ENCODE peak calls at places on chromosomes 5 and 9, in nine cellular contexts. N is T-helper 1 cell, P is LHCN-M2, B is DMS79, F is kidney glomerular epithelial cell, Q is left colon, U is adipocyte, S is SIG-M5, T is GM12892. V is an unnamed sample.

GRCh38 chr9:124420991-124421543 is 5.8 kb upstream of the PSMB7 start:
- DNase-seq in T (no peak), N (no peak), Q (no peak), B (peak; percentile 91), P (peak; percentile 41), F (no peak), U (no peak), S (no peak), V (no peak)

GRCh38 chr5:169909945-169910344 is 70.3 kb downstream of the INSYN2B start:
- DNase-seq in N (no peak), B (no peak), F (no peak), T (no peak), S (no peak), Q (no peak), U (no peak), P (no peak), V (no peak)

GRCh38 chr9:34496149-34496712 is 26.6 kb downstream of the ENHO start:
- DNase-seq in S (no peak), N (no peak), B (no peak), P (peak; percentile 19), T (no peak), U (no peak), F (no peak), Q (no peak), V (peak; percentile 42)

GRCh38 chr9:13213337-13213736 is 66.2 kb downstream of the MPDZ start:
- DNase-seq in S (no peak), T (no peak), Q (no peak), N (no peak), B (no peak), U (peak; percentile 56), F (no peak), P (peak; percentile 29), V (no peak)

GRCh38 chr5:32190094-32190493 is 16.0 kb upstream of the GOLPH3 start:
- DNase-seq in S (no peak), F (no peak), T (no peak), P (no peak), N (no peak), B (no peak), Q (no peak), U (peak; percentile 66), V (no peak)

GRCh38 chr5:6597557-6597956 is 35.3 kb downstream of the NSUN2 start:
- DNase-seq in P (no peak), S (no peak), T (no peak), Q (no peak), F (no peak), U (no peak), B (no peak), N (no peak), V (no peak)

GRCh38 chr5:173858025-173858674 is 30.0 kb upstream of the CPEB4 start:
- DNase-seq in F (no peak), Q (no peak), T (no peak), U (no peak), N (no peak), P (no peak), B (no peak), S (no peak), V (no peak)

GRCh38 chr5:181220178-181220515 is 2.9 kb upstream of the TRIM41 start:
- DNase-seq in S (no peak), B (no peak), T (no peak), F (no peak), P (no peak), N (no peak), U (no peak), Q (no peak), V (no peak)

GRCh38 chr5:81021486-81021885 is 61.3 kb downstream of the RASGRF2 start:
- DNase-seq in U (no peak), S (no peak), P (peak; percentile 12), F (peak; percentile 55), Q (no peak), B (no peak), T (no peak), N (no peak), V (peak; percentile 16)

GRCh38 chr5:65873181-65873580 is 53.2 kb upstream of the ERBIN start:
- DNase-seq in T (no peak), S (no peak), P (peak; percentile 91), F (no peak), U (peak; percentile 18), Q (no peak), N (no peak), B (no peak), V (peak; percentile 68)

GRCh38 chr9:124439086-124439485 is 11.2 kb upstream of the ADGRD2 start:
- DNase-seq in S (no peak), N (no peak), U (no peak), T (no peak), Q (no peak), P (no peak), B (no peak), F (no peak), V (no peak)

GRCh38 chr5:93151121-93151520 is 429.9 kb downstream of the NR2F1-AS1 start:
- DNase-seq in P (peak; percentile 78), B (no peak), F (no peak), S (no peak), U (peak; percentile 35), T (no peak), N (no peak), Q (no peak), V (no peak)

GRCh38 chr5:143147918-143148317 is 255.6 kb downstream of the NR3C1 start:
- DNase-seq in Q (no peak), U (no peak), N (no peak), F (peak; percentile 23), P (peak; percentile 54), B (no peak), T (no peak), S (no peak), V (peak; percentile 16)

GRCh38 chr9:75918154-75918553 is 27.7 kb downstream of the PCSK5 start:
- DNase-seq in Q (no peak), T (no peak), F (peak; percentile 56), N (no peak), B (no peak), P (no peak), S (no peak), U (no peak), V (no peak)

GRCh38 chr5:7078901-7079300 is 317.0 kb upstream of the ADCY2 start:
- DNase-seq in F (no peak), Q (peak; percentile 10), B (no peak), P (no peak), T (no peak), N (no peak), U (no peak), S (no peak), V (no peak)

GRCh38 chr5:1541662-1542008 is 17.9 kb upstream of the LPCAT1 start:
- DNase-seq in Q (no peak), B (no peak), F (no peak), P (no peak), T (no peak), S (no peak), N (no peak), U (peak; percentile 36), V (no peak)

GRCh38 chr5:117761190-117761589 is 1186.6 kb upstream of the SEMA6A start:
- DNase-seq in S (no peak), B (no peak), N (no peak), P (no peak), F (no peak), T (no peak), U (no peak), Q (no peak), V (no peak)

GRCh38 chr9:37776328-37776727 is 8.5 kb downstream of the EXOSC3 start:
- DNase-seq in F (no peak), N (no peak), P (no peak), U (peak; percentile 32), T (no peak), B (no peak), S (no peak), Q (no peak), V (no peak)

GRCh38 chr5:25339541-25339940 is 694.8 kb upstream of the CDH10 start:
- DNase-seq in Q (no peak), B (no peak), S (no peak), N (no peak), T (no peak), P (no peak), F (no peak), U (no peak), V (no peak)

GRCh38 chr9:14692918-14693861 is at the start of gene ZDHHC21:
- DNase-seq in T (peak; percentile 67), P (peak; percentile 53), F (peak; percentile 47), S (no peak), U (peak; percentile 81), N (peak; percentile 24), Q (peak; percentile 82), B (peak; percentile 66), V (peak; percentile 44)

GRCh38 chr9:125821078-125821477 is 73.9 kb downstream of the PBX3 start:
- DNase-seq in T (no peak), Q (no peak), N (no peak), P (no peak), B (no peak), F (no peak), U (no peak), S (no peak), V (no peak)

GRCh38 chr9:6356441-6356840 is 28.3 kb downstream of the TPD52L3 start:
- DNase-seq in U (no peak), T (no peak), F (no peak), B (no peak), Q (no peak), N (no peak), P (no peak), S (no peak), V (no peak)

GRCh38 chr9:96859461-96860198 is 5.3 kb upstream of the ZNF782 start:
- DNase-seq in F (peak; percentile 29), U (peak; percentile 74), Q (no peak), N (no peak), T (no peak), B (no peak), S (no peak), P (peak; percentile 82), V (peak; percentile 88)

GRCh38 chr5:83974151-83974822 is 253.6 kb upstream of the HAPLN1 start:
- DNase-seq in T (no peak), S (no peak), N (no peak), F (no peak), P (no peak), U (peak; percentile 54), B (no peak), Q (no peak), V (no peak)

GRCh38 chr5:24472518-24472917 is 172.3 kb downstream of the CDH10 start:
- DNase-seq in Q (no peak), S (no peak), U (no peak), B (no peak), T (no peak), P (no peak), F (no peak), N (no peak), V (no peak)

GRCh38 chr9:122394265-122395242 is 23.7 kb downstream of the PTGS1 start:
- DNase-seq in B (no peak), T (no peak), P (peak; percentile 82), S (no peak), N (no peak), F (no peak), U (peak; percentile 81), Q (no peak), V (no peak)

GRCh38 chr9:105187781-105188180 is 56.7 kb upstream of the SLC44A1 start:
- DNase-seq in T (no peak), S (no peak), N (no peak), U (peak; percentile 88), B (no peak), F (peak; percentile 53), Q (no peak), P (peak; percentile 85), V (peak; percentile 55)

GRCh38 chr9:19934301-19934868 is 145.5 kb upstream of the SLC24A2 start:
- DNase-seq in F (peak; percentile 2), Q (peak; percentile 24), S (no peak), T (no peak), B (no peak), U (peak; percentile 56), N (no peak), P (peak; percentile 68), V (no peak)

GRCh38 chr9:100595391-100596199 is 17.7 kb downstream of the CAVIN4 start:
- DNase-seq in U (peak; percentile 86), P (peak; percentile 57), F (peak; percentile 31), B (no peak), T (no peak), S (no peak), Q (no peak), N (no peak), V (peak; percentile 44)

GRCh38 chr9:131839281-131840084 is 99.6 kb upstream of the RAPGEF1 start:
- DNase-seq in Q (no peak), U (peak; percentile 82), T (no peak), N (no peak), B (no peak), P (peak; percentile 76), S (no peak), F (peak; percentile 15), V (no peak)